ENCODE peak calls at places on chromosomes 11 and 22, in four cellular contexts. A is activated T-cell treated with anti-CD3 and anti-CD28 coated beads, Interleukin-2, amount 50 U/mL, for 24 hours; Z is NCI-H2029; L is central memory CD8-positive, alpha-beta T cell. N is an unnamed sample.

GRCh38 chr22:30266445-30267381 is at the start of gene OSM:
- DNase-seq in Z (no peak), L (peak), A (peak), N (no peak)

GRCh38 chr11:120400564-120401364 is 64.6 kb downstream of the ARHGEF12 start:
- DNase-seq in A (no peak), L (no peak), Z (no peak), N (peak)

GRCh38 chr11:11732116-11732515 is 109.7 kb upstream of the USP47 start:
- DNase-seq in A (no peak), Z (no peak), L (no peak), N (no peak)

GRCh38 chr11:2587976-2588748 is 111.6 kb downstream of the KCNQ1OT1 start:
- DNase-seq in A (no peak), Z (no peak), L (peak), N (no peak)

GRCh38 chr11:9787981-9788521 is 124.2 kb downstream of the SWAP70 start:
- DNase-seq in Z (no peak), L (no peak), A (no peak), N (no peak)

GRCh38 chr11:108669711-108670110 is 4.8 kb downstream of the DDX10 start:
- DNase-seq in A (no peak), L (no peak), Z (no peak), N (no peak)

GRCh38 chr11:34488855-34489557 is 24.6 kb downstream of the ELF5 start:
- DNase-seq in L (no peak), Z (no peak), A (no peak), N (no peak)

GRCh38 chr22:49948958-49949913 is 11.3 kb upstream of the PIM3 start:
- DNase-seq in Z (no peak), L (no peak), A (no peak), N (no peak)

GRCh38 chr11:130528862-130529261 is 80.4 kb downstream of the ADAMTS15 start:
- DNase-seq in A (no peak), Z (no peak), L (no peak), N (no peak)

GRCh38 chr22:36886016-36886415 is 25.2 kb downstream of the NCF4 start:
- DNase-seq in L (no peak), A (no peak), Z (no peak), N (no peak)